ENCODE peak calls at places on chromosomes 16 and 17, in ten cellular contexts. P, R, Z, E, I, H, F, X, S and A are unnamed samples.

GRCh38 chr16:12565423-12565822 is 238.3 kb downstream of the CPPED1 start:
- DNase-seq in P (no peak), Z (no peak), F (no peak), H (no peak), R (no peak), X (no peak), E (no peak), S (no peak), I (no peak), A (no peak)

GRCh38 chr17:50331085-50331791 is 14.7 kb upstream of the XYLT2 start:
- DNase-seq in H (no peak), E (peak), X (no peak), F (no peak), R (no peak), S (no peak), P (peak), I (no peak), Z (peak), A (no peak)

GRCh38 chr17:74325376-74325742 is 667 bp upstream of the KIF19 start:
- DNase-seq in I (no peak), R (no peak), X (no peak), F (no peak), S (no peak), E (no peak), Z (no peak), H (no peak), P (no peak), A (no peak)

GRCh38 chr16:19502395-19503131 is 19.3 kb downstream of the GDE1 start:
- DNase-seq in I (peak), H (no peak), X (peak), R (peak), Z (peak), S (peak), P (peak), F (peak), E (peak), A (peak)

GRCh38 chr17:9587969-9588656 is 11.7 kb downstream of the CFAP52 start:
- DNase-seq in E (no peak), S (no peak), R (no peak), I (no peak), H (no peak), F (no peak), X (no peak), Z (no peak), P (no peak), A (no peak)

GRCh38 chr16:48113471-48113870 is 42.3 kb downstream of the ABCC12 start:
- DNase-seq in R (no peak), H (no peak), P (no peak), I (no peak), S (no peak), X (no peak), E (peak), Z (no peak), F (no peak), A (no peak)

GRCh38 chr16:88882358-88883030 is 16.0 kb upstream of the PABPN1L start:
- DNase-seq in S (no peak), E (peak), R (peak), P (no peak), F (peak), H (no peak), I (no peak), Z (no peak), X (peak), A (no peak)

GRCh38 chr17:13727441-13728171 is 125.9 kb upstream of the HS3ST3A1 start:
- DNase-seq in S (no peak), I (no peak), H (no peak), R (peak), E (peak), X (no peak), P (peak), F (no peak), Z (peak), A (no peak)

GRCh38 chr16:29665294-29666077 is 2.4 kb downstream of the SPN start:
- DNase-seq in F (no peak), X (no peak), R (no peak), P (no peak), H (no peak), Z (no peak), I (no peak), E (no peak), S (no peak), A (peak)

GRCh38 chr16:15830832-15831451 is 25.9 kb downstream of the MYH11 start:
- DNase-seq in P (no peak), S (no peak), I (no peak), R (no peak), E (no peak), F (no peak), X (no peak), Z (no peak), H (no peak), A (no peak)

GRCh38 chr17:17416007-17416399 is 60.8 kb upstream of the MED9 start:
- DNase-seq in I (no peak), Z (peak), X (no peak), S (no peak), E (peak), H (no peak), R (no peak), F (peak), P (peak), A (no peak)

GRCh38 chr16:424033-424622 is 1.3 kb upstream of the RAB11FIP3 start:
- DNase-seq in F (peak), E (peak), H (no peak), I (no peak), R (peak), X (peak), P (peak), S (peak), Z (peak), A (no peak)

GRCh38 chr16:88662222-88662842 is 559 bp downstream of the MVD start:
- DNase-seq in E (no peak), H (no peak), R (no peak), I (no peak), S (no peak), P (no peak), Z (no peak), X (no peak), F (no peak), A (no peak)

GRCh38 chr17:4806420-4806769 is 557 bp upstream of the PLD2 start:
- DNase-seq in I (no peak), H (no peak), X (no peak), R (no peak), P (no peak), F (peak), S (no peak), Z (no peak), E (no peak), A (no peak)

GRCh38 chr17:45428050-45428953 is 4.4 kb downstream of the ARHGAP27 start:
- DNase-seq in S (peak), X (peak), E (peak), R (no peak), H (peak), Z (peak), F (peak), I (peak), P (peak), A (peak)

GRCh38 chr17:58105093-58105492 is 21.9 kb downstream of the DYNLL2 start:
- DNase-seq in X (no peak), E (no peak), P (no peak), S (no peak), H (no peak), F (no peak), R (no peak), Z (no peak), I (no peak), A (no peak)

DNA sequence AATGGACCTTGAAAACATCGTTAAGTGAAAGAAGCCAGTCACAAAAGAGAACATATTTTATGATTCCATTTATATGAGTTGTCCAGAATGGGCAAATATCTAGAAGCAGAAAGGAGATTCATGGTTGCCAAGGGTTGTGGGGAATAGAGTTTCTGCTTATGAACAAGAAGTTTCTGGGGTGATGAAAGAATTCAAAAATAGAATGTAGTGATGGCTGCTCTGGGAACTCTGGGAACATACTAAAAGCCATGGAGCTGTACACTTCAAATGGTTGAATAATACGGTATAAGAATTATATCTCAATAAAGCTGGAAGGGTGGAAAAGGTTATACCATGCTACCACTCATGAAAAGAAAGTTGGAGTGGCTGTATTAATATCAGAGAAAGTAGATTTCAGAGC is 18.5 kb downstream of the AKTIP start:
- DNase-seq in E (no peak), Z (no peak), H (no peak), X (no peak), S (no peak), P (no peak), I (no peak), R (no peak), F (no peak), A (no peak)
- TF ChIP-seq CTCF in E (no peak), Z (no peak), H (no peak), X (no peak), S (no peak), P (no peak), I (no peak), R (no peak), F (no peak), A (no peak)

DNA sequence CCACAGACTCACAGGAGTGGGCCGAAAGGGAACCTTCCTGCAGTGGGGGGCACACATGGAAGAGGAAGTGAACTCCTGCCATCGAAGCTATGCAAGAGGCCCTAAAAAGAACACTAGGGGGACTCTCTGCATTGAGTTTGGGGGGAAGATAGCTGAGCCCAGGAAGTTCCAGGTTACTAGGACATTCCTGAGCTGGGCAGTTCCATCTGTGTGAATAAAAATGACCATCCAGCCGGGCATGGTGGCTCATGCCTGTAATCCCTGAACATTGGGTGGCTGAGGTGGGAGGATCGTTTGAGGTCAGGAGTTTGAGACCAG is 211.8 kb downstream of the ZNF423 start:
- DNase-seq in Z (peak), S (no peak), P (no peak), F (peak), H (no peak), I (no peak), X (no peak), R (no peak), E (no peak), A (no peak)
- TF ChIP-seq CTCF in Z (peak), S (no peak), P (peak), F (peak), H (no peak), I (no peak), X (no peak), R (no peak), E (no peak), A (no peak)

DNA sequence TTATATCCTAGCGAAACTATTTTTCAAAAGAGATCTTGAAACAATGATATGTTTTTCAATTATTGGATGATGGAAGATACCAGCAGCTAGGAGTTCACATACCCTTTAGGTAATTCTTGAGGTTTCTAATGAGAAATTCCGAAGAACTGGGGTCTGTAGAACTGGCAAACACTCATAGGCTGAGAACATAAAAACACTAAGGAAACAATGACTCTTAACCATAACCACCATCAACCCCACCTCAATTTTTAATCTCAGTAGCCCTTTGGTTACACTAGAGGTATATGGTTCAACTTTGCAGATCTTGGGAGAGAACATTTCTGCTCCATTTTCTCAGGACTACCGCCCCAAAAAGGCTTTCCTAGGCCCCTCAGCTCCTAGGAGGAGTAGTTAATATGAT is 65.7 kb upstream of the NPEPPS start:
- DNase-seq in R (no peak), H (no peak), Z (no peak), X (no peak), E (no peak), P (no peak), I (no peak), S (no peak), F (no peak), A (no peak)
- TF ChIP-seq CTCF in R (no peak), H (no peak), Z (no peak), X (no peak), E (no peak), P (no peak), I (no peak), S (no peak), F (no peak), A (no peak)

DNA sequence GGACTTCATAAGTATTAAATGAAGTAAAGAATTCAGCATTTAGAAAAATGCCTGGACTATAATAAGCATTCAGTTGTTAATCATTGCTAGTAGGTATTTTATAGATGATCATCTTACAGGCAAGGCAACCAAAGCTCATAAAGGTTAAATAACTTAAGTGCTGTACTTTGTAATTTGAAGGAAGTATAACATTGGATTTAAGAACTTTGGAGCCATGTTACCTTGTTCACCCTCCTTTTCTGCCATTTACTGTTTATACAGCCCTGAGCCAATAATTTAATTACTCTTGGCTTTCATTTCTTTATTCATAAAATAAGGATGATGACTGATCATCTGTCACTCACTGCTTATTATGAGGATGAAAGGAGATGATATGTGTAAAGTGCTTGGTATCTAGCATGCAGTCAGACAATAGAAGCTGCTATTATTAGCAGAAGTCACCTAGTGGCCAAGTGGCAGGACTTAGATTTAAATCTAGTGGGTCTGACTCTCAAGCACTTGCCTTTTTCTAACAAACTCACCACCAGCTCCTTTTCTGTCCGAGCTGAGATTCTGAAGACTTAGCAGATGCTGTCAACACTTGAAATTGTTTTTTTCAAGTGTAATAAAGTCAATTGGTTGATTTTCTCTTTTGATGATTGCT is 18.2 kb upstream of the DDX52 start:
- DNase-seq in E (no peak), Z (no peak), P (no peak), H (no peak), F (no peak), X (no peak), R (no peak), I (no peak), S (no peak), A (no peak)
- TF ChIP-seq CTCF in E (no peak), Z (peak), P (peak), H (no peak), F (no peak), X (no peak), R (peak), I (no peak), S (no peak), A (no peak)

GRCh38 chr16:68332411-68333121 is 21.7 kb downstream of the PRMT7 start:
- DNase-seq in F (peak), S (no peak), R (no peak), Z (peak), H (no peak), P (peak), I (no peak), E (no peak), X (no peak), A (no peak)

GRCh38 chr16:68324780-68325357 is 14.1 kb downstream of the PRMT7 start:
- DNase-seq in I (no peak), P (no peak), X (no peak), Z (no peak), S (no peak), R (no peak), E (no peak), F (no peak), H (no peak), A (no peak)

GRCh38 chr16:68331879-68332410 is 21.1 kb downstream of the PRMT7 start:
- DNase-seq in S (no peak), P (peak), E (no peak), H (no peak), F (no peak), X (no peak), Z (peak), I (no peak), R (no peak), A (no peak)

GRCh38 chr16:68328151-68328859 is 17.5 kb downstream of the PRMT7 start:
- DNase-seq in X (peak), S (peak), R (peak), F (peak), P (peak), H (peak), E (peak), Z (peak), I (peak), A (peak)

GRCh38 chr16:68328860-68329370 is 18.1 kb downstream of the PRMT7 start:
- DNase-seq in X (no peak), Z (no peak), E (no peak), P (no peak), I (no peak), F (no peak), R (no peak), S (no peak), H (no peak), A (no peak)
- TF ChIP-seq CTCF in X (no peak), Z (no peak), E (no peak), P (no peak), I (peak), F (no peak), R (no peak), S (no peak), H (no peak), A (no peak)